ENCODE peak calls at places on chromosomes 12 and 14, in seven cellular contexts. One of them, this sample, is unnamed.

GRCh38 chr14:91229743-91230200 is 14.7 kb downstream of the GPR68 start:
- DNase-seq in astrocyte of the spinal cord: peak; percentile 87
- DNase-seq in body of pancreas: no peak
- DNase-seq in uterus: no peak
- DNase-seq in Karpas-422: no peak
- DNase-seq in CD4-positive, CD25-positive, alpha-beta regulatory T cell: peak; percentile 84
- DNase-seq in psoas muscle: no peak
- DNase-seq in this sample: peak; percentile 97

GRCh38 chr12:82652071-82652470 is 34.6 kb upstream of the TMTC2 start:
- DNase-seq in astrocyte of the spinal cord: no peak
- DNase-seq in psoas muscle: no peak
- DNase-seq in Karpas-422: no peak
- DNase-seq in CD4-positive, CD25-positive, alpha-beta regulatory T cell: no peak
- DNase-seq in body of pancreas: no peak
- DNase-seq in uterus: no peak
- DNase-seq in this sample: no peak

GRCh38 chr12:64701283-64701682 is 57.9 kb downstream of the GNS start:
- DNase-seq in astrocyte of the spinal cord: no peak
- DNase-seq in psoas muscle: no peak
- DNase-seq in uterus: no peak
- DNase-seq in Karpas-422: peak; percentile 86
- DNase-seq in body of pancreas: no peak
- DNase-seq in CD4-positive, CD25-positive, alpha-beta regulatory T cell: no peak
- DNase-seq in this sample: peak; percentile 48

GRCh38 chr12:41234672-41235071 is 46.6 kb downstream of the PDZRN4 start:
- DNase-seq in uterus: no peak
- DNase-seq in psoas muscle: no peak
- DNase-seq in body of pancreas: no peak
- DNase-seq in astrocyte of the spinal cord: no peak
- DNase-seq in CD4-positive, CD25-positive, alpha-beta regulatory T cell: no peak
- DNase-seq in Karpas-422: no peak
- DNase-seq in this sample: no peak

GRCh38 chr12:31324116-31324844 is 1.7 kb downstream of the SINHCAF start:
- DNase-seq in psoas muscle: peak; percentile 68
- DNase-seq in uterus: peak; percentile 79
- DNase-seq in Karpas-422: peak; percentile 88
- DNase-seq in CD4-positive, CD25-positive, alpha-beta regulatory T cell: peak; percentile 86
- DNase-seq in body of pancreas: peak; percentile 82
- DNase-seq in astrocyte of the spinal cord: peak; percentile 81
- DNase-seq in this sample: peak; percentile 69

GRCh38 chr12:23352670-23353069 is 596.8 kb downstream of the SOX5 start:
- DNase-seq in uterus: no peak
- DNase-seq in body of pancreas: no peak
- DNase-seq in Karpas-422: no peak
- DNase-seq in CD4-positive, CD25-positive, alpha-beta regulatory T cell: no peak
- DNase-seq in psoas muscle: no peak
- DNase-seq in astrocyte of the spinal cord: no peak
- DNase-seq in this sample: no peak

GRCh38 chr12:97575792-97576191 is 113.2 kb downstream of the RMST start:
- DNase-seq in uterus: no peak
- DNase-seq in CD4-positive, CD25-positive, alpha-beta regulatory T cell: no peak
- DNase-seq in Karpas-422: peak; percentile 9
- DNase-seq in psoas muscle: no peak
- DNase-seq in astrocyte of the spinal cord: no peak
- DNase-seq in body of pancreas: no peak
- DNase-seq in this sample: no peak

GRCh38 chr12:55823419-55823818 is 5.6 kb downstream of the ORMDL2 start:
- DNase-seq in uterus: no peak
- DNase-seq in psoas muscle: no peak
- DNase-seq in CD4-positive, CD25-positive, alpha-beta regulatory T cell: no peak
- DNase-seq in Karpas-422: no peak
- DNase-seq in astrocyte of the spinal cord: no peak
- DNase-seq in body of pancreas: no peak
- DNase-seq in this sample: no peak

GRCh38 chr12:75756771-75757170 is 245.4 kb upstream of the KRR1 start:
- DNase-seq in CD4-positive, CD25-positive, alpha-beta regulatory T cell: no peak
- DNase-seq in body of pancreas: no peak
- DNase-seq in Karpas-422: no peak
- DNase-seq in astrocyte of the spinal cord: no peak
- DNase-seq in psoas muscle: no peak
- DNase-seq in uterus: no peak
- DNase-seq in this sample: no peak

GRCh38 chr14:76904100-76904739 is 78.0 kb downstream of the LRRC74A start:
- DNase-seq in CD4-positive, CD25-positive, alpha-beta regulatory T cell: no peak
- DNase-seq in psoas muscle: peak; percentile 71
- DNase-seq in body of pancreas: no peak
- DNase-seq in uterus: peak; percentile 64
- DNase-seq in Karpas-422: no peak
- DNase-seq in astrocyte of the spinal cord: peak; percentile 82
- DNase-seq in this sample: no peak

GRCh38 chr12:57868870-57869609 is 22.5 kb upstream of the CTDSP2 start:
- DNase-seq in psoas muscle: peak; percentile 89
- DNase-seq in body of pancreas: no peak
- DNase-seq in CD4-positive, CD25-positive, alpha-beta regulatory T cell: no peak
- DNase-seq in astrocyte of the spinal cord: no peak
- DNase-seq in uterus: peak; percentile 65
- DNase-seq in Karpas-422: no peak
- DNase-seq in this sample: no peak

GRCh38 chr14:95490727-95491451 is 25.6 kb downstream of the SYNE3 start:
- DNase-seq in uterus: no peak
- DNase-seq in psoas muscle: no peak
- DNase-seq in CD4-positive, CD25-positive, alpha-beta regulatory T cell: no peak
- DNase-seq in astrocyte of the spinal cord: no peak
- DNase-seq in Karpas-422: no peak
- DNase-seq in body of pancreas: no peak
- DNase-seq in this sample: no peak

GRCh38 chr14:55749201-55749812 is 169.3 kb downstream of the KTN1 start:
- DNase-seq in uterus: no peak
- DNase-seq in CD4-positive, CD25-positive, alpha-beta regulatory T cell: no peak
- DNase-seq in astrocyte of the spinal cord: no peak
- DNase-seq in psoas muscle: no peak
- DNase-seq in Karpas-422: no peak
- DNase-seq in body of pancreas: no peak
- DNase-seq in this sample: peak; percentile 96

GRCh38 chr14:58557242-58557641 is 80.5 kb upstream of the DACT1 start:
- DNase-seq in Karpas-422: no peak
- DNase-seq in CD4-positive, CD25-positive, alpha-beta regulatory T cell: no peak
- DNase-seq in uterus: no peak
- DNase-seq in astrocyte of the spinal cord: no peak
- DNase-seq in body of pancreas: no peak
- DNase-seq in psoas muscle: no peak
- DNase-seq in this sample: no peak

GRCh38 chr14:24633353-24633752 is 637 bp downstream of the GZMB start:
- DNase-seq in psoas muscle: no peak
- DNase-seq in body of pancreas: no peak
- DNase-seq in astrocyte of the spinal cord: no peak
- DNase-seq in Karpas-422: no peak
- DNase-seq in CD4-positive, CD25-positive, alpha-beta regulatory T cell: no peak
- DNase-seq in uterus: no peak
- DNase-seq in this sample: no peak

GRCh38 chr14:93975791-93976476 is 436 bp downstream of the ASB2 start:
- DNase-seq in Karpas-422: peak; percentile 94
- DNase-seq in body of pancreas: no peak
- DNase-seq in CD4-positive, CD25-positive, alpha-beta regulatory T cell: no peak
- DNase-seq in astrocyte of the spinal cord: no peak
- DNase-seq in psoas muscle: peak; percentile 22
- DNase-seq in uterus: no peak
- DNase-seq in this sample: no peak

GRCh38 chr14:89384023-89384422 is 33.0 kb downstream of the FOXN3 start:
- DNase-seq in uterus: no peak
- DNase-seq in CD4-positive, CD25-positive, alpha-beta regulatory T cell: no peak
- DNase-seq in body of pancreas: no peak
- DNase-seq in Karpas-422: peak; percentile 79
- DNase-seq in psoas muscle: no peak
- DNase-seq in astrocyte of the spinal cord: no peak
- DNase-seq in this sample: no peak

GRCh38 chr12:117023998-117024960 is 74.9 kb downstream of the TESC start:
- DNase-seq in body of pancreas: no peak
- DNase-seq in astrocyte of the spinal cord: no peak
- DNase-seq in Karpas-422: no peak
- DNase-seq in CD4-positive, CD25-positive, alpha-beta regulatory T cell: no peak
- DNase-seq in psoas muscle: no peak
- DNase-seq in uterus: no peak
- DNase-seq in this sample: no peak

GRCh38 chr12:110726018-110726417 is 16.7 kb downstream of the PPP1CC start:
- DNase-seq in CD4-positive, CD25-positive, alpha-beta regulatory T cell: no peak
- DNase-seq in astrocyte of the spinal cord: no peak
- DNase-seq in psoas muscle: no peak
- DNase-seq in Karpas-422: no peak
- DNase-seq in uterus: no peak
- DNase-seq in body of pancreas: no peak
- DNase-seq in this sample: no peak

GRCh38 chr12:123532808-123533649 is 490 bp downstream of the RILPL1 start:
- DNase-seq in psoas muscle: peak; percentile 83
- DNase-seq in astrocyte of the spinal cord: peak; percentile 35
- DNase-seq in body of pancreas: peak; percentile 31
- DNase-seq in CD4-positive, CD25-positive, alpha-beta regulatory T cell: no peak
- DNase-seq in uterus: no peak
- DNase-seq in Karpas-422: no peak
- DNase-seq in this sample: no peak

DNA sequence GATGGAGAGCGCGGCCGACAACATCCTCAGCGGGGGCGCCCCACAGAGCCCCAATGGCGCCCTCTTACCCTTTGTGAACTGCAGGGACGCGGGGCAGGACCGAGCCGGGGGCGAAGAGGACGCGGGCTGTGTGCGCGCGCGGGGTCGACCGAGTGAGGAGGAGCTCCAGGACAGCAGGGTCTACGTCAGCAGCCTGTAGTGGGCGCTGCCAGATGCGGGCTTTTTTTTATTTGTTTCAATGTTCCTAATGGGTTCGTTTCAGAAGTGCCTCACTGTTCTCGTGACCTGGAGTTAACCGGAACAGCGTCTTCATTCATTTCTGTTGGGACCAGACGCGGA is 103.8 kb upstream of the FKBP4 start:
- DNase-seq in CD4-positive, CD25-positive, alpha-beta regulatory T cell: peak; percentile 59
- DNase-seq in astrocyte of the spinal cord: peak; percentile 3
- DNase-seq in Karpas-422: peak; percentile 66
- DNase-seq in body of pancreas: no peak
- DNase-seq in uterus: no peak
- DNase-seq in psoas muscle: no peak
- DNase-seq in this sample: peak; percentile 75
- H3K4me3 ChIP-seq in CD4-positive, CD25-positive, alpha-beta regulatory T cell: peak overlapping the region; percentile 65
- H3K4me3 ChIP-seq in astrocyte of the spinal cord: peak overlapping the region; percentile 13
- H3K4me3 ChIP-seq in Karpas-422: peak overlapping the region; percentile 60
- H3K4me3 ChIP-seq in body of pancreas: peak overlapping the region; percentile 21
- H3K4me3 ChIP-seq in uterus: peak overlapping the region; percentile 16
- H3K4me3 ChIP-seq in psoas muscle: peak overlapping the region; percentile 59
- H3K4me3 ChIP-seq in this sample: peak overlapping the region; percentile 77

GRCh38 chr14:100849432-100849831 is 23.5 kb downstream of the MEG3 start:
- DNase-seq in Karpas-422: no peak
- DNase-seq in body of pancreas: no peak
- DNase-seq in CD4-positive, CD25-positive, alpha-beta regulatory T cell: no peak
- DNase-seq in psoas muscle: no peak
- DNase-seq in uterus: no peak
- DNase-seq in astrocyte of the spinal cord: no peak
- DNase-seq in this sample: no peak
- H3K4me3 ChIP-seq in Karpas-422: no peak overlapping the region
- H3K4me3 ChIP-seq in body of pancreas: no peak overlapping the region
- H3K4me3 ChIP-seq in CD4-positive, CD25-positive, alpha-beta regulatory T cell: peak overlapping the region; percentile 68
- H3K4me3 ChIP-seq in psoas muscle: no peak overlapping the region
- H3K4me3 ChIP-seq in uterus: no peak overlapping the region
- H3K4me3 ChIP-seq in astrocyte of the spinal cord: no peak overlapping the region
- H3K4me3 ChIP-seq in this sample: no peak overlapping the region

DNA sequence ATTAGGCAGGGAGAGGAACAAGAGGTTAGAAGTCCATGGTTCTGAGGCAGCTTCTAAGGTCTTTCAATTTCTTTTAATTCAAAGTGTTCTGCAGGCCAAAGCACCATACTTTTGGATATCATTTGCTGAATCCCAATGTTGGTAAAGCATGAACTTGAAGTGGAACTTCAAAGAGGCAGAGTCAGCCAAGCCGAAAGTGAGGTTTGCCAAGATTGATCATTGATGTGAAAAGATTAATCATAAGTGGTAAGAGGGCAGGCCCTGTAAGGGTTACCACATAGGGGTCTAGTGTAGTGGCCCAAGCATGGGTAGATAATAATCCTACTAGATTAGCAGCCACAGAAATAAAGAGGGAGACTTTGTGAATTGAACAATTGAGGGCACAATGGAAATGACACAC is 191.7 kb upstream of the DIO2 start:
- DNase-seq in CD4-positive, CD25-positive, alpha-beta regulatory T cell: no peak
- DNase-seq in Karpas-422: no peak
- DNase-seq in uterus: no peak
- DNase-seq in body of pancreas: no peak
- DNase-seq in astrocyte of the spinal cord: no peak
- DNase-seq in psoas muscle: no peak
- DNase-seq in this sample: no peak
- H3K4me3 ChIP-seq in CD4-positive, CD25-positive, alpha-beta regulatory T cell: no peak overlapping the region
- H3K4me3 ChIP-seq in Karpas-422: no peak overlapping the region
- H3K4me3 ChIP-seq in uterus: no peak overlapping the region
- H3K4me3 ChIP-seq in body of pancreas: no peak overlapping the region
- H3K4me3 ChIP-seq in astrocyte of the spinal cord: no peak overlapping the region
- H3K4me3 ChIP-seq in psoas muscle: no peak overlapping the region
- H3K4me3 ChIP-seq in this sample: no peak overlapping the region

GRCh38 chr14:74347795-74348100 is 523 bp upstream of the VRTN start:
- DNase-seq in psoas muscle: no peak
- DNase-seq in Karpas-422: peak; percentile 38
- DNase-seq in astrocyte of the spinal cord: no peak
- DNase-seq in CD4-positive, CD25-positive, alpha-beta regulatory T cell: no peak
- DNase-seq in uterus: no peak
- DNase-seq in body of pancreas: no peak
- DNase-seq in this sample: no peak

GRCh38 chr14:74348735-74349463 is 628 bp downstream of the VRTN start:
- DNase-seq in body of pancreas: no peak
- DNase-seq in Karpas-422: no peak
- DNase-seq in uterus: no peak
- DNase-seq in astrocyte of the spinal cord: no peak
- DNase-seq in CD4-positive, CD25-positive, alpha-beta regulatory T cell: no peak
- DNase-seq in psoas muscle: no peak
- DNase-seq in this sample: no peak

GRCh38 chr14:74348241-74348734 is at the start of gene VRTN:
- DNase-seq in astrocyte of the spinal cord: no peak
- DNase-seq in uterus: no peak
- DNase-seq in Karpas-422: no peak
- DNase-seq in CD4-positive, CD25-positive, alpha-beta regulatory T cell: no peak
- DNase-seq in psoas muscle: no peak
- DNase-seq in body of pancreas: no peak
- DNase-seq in this sample: no peak

GRCh38 chr14:74346341-74346740 is 1.9 kb upstream of the VRTN start:
- DNase-seq in astrocyte of the spinal cord: no peak
- DNase-seq in Karpas-422: no peak
- DNase-seq in uterus: no peak
- DNase-seq in body of pancreas: no peak
- DNase-seq in psoas muscle: no peak
- DNase-seq in CD4-positive, CD25-positive, alpha-beta regulatory T cell: no peak
- DNase-seq in this sample: no peak

DNA sequence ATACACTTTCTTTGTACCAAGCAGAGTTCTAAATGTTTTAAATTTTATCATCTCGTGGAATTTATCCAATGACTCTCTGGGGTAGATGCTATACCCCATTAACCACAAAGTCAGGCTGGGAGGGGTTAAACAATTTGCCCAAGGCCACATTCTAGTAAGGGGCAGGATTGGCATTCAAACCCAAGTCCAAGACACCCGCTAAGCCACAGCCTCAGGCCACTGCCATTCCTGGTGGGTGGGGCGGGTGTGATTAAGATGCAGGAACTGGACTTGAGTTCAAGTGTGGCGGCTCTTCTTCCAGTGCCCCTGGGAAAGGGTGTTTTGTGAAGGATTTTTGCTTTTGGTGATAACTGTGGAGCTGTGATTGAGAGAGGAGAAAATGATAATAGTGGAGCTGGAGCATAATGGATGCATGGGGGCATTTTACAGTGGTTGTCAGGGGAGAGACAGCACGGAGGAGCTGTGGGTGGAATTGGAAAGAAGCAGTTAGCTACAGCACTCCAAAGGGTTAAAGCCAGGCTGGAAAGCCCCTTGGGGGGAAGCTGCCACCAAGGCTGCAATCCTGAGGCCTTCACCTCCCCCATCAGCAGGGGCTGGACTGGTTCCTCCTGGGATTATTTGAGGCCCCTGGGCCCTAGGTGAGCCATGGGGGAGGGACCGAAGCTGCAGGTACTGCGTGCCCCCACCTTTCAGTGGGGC is 1.0 kb upstream of the VRTN start:
- DNase-seq in uterus: no peak
- DNase-seq in Karpas-422: no peak
- DNase-seq in psoas muscle: no peak
- DNase-seq in astrocyte of the spinal cord: no peak
- DNase-seq in body of pancreas: no peak
- DNase-seq in CD4-positive, CD25-positive, alpha-beta regulatory T cell: no peak
- DNase-seq in this sample: no peak
- H3K4me3 ChIP-seq in uterus: no peak overlapping the region
- H3K4me3 ChIP-seq in Karpas-422: no peak overlapping the region
- H3K4me3 ChIP-seq in psoas muscle: no peak overlapping the region
- H3K4me3 ChIP-seq in astrocyte of the spinal cord: no peak overlapping the region
- H3K4me3 ChIP-seq in body of pancreas: no peak overlapping the region
- H3K4me3 ChIP-seq in CD4-positive, CD25-positive, alpha-beta regulatory T cell: no peak overlapping the region
- H3K4me3 ChIP-seq in this sample: no peak overlapping the region

This sample was measured in Jurkat, Clone E6-1.